ENCODE peak calls at places on chromosome 4, in nine cellular contexts. One of them, this sample, is unnamed.

GRCh38 chr4:14868426-14868825 is 133.9 kb upstream of the CPEB2 start:
- DNase-seq in upper lobe of right lung: no peak
- DNase-seq in PC-9: no peak
- DNase-seq in fibroblast of mammary gland: no peak
- DNase-seq in cardiac muscle cell: no peak
- DNase-seq in WTC11: no peak
- DNase-seq in body of pancreas: no peak
- DNase-seq in AG04450: no peak
- DNase-seq in pancreas: no peak
- DNase-seq in this sample: no peak

GRCh38 chr4:154082760-154083530 is 294.1 kb upstream of the SFRP2 start:
- DNase-seq in upper lobe of right lung: no peak
- DNase-seq in PC-9: no peak
- DNase-seq in cardiac muscle cell: no peak
- DNase-seq in fibroblast of mammary gland: peak; percentile 64
- DNase-seq in body of pancreas: no peak
- DNase-seq in pancreas: no peak
- DNase-seq in AG04450: no peak
- DNase-seq in WTC11: peak; percentile 58
- DNase-seq in this sample: no peak

GRCh38 chr4:118033148-118034060 is 882 bp upstream of the NDST3 start:
- DNase-seq in body of pancreas: peak; percentile 41
- DNase-seq in pancreas: peak; percentile 21
- DNase-seq in fibroblast of mammary gland: peak; percentile 21
- DNase-seq in WTC11: peak; percentile 76
- DNase-seq in cardiac muscle cell: peak; percentile 50
- DNase-seq in PC-9: peak; percentile 48
- DNase-seq in AG04450: no peak
- DNase-seq in upper lobe of right lung: peak; percentile 77
- DNase-seq in this sample: no peak

GRCh38 chr4:87574996-87575395 is 33.3 kb upstream of the DSPP start:
- DNase-seq in WTC11: no peak
- DNase-seq in AG04450: no peak
- DNase-seq in fibroblast of mammary gland: peak; percentile 28
- DNase-seq in pancreas: no peak
- DNase-seq in PC-9: no peak
- DNase-seq in upper lobe of right lung: no peak
- DNase-seq in body of pancreas: no peak
- DNase-seq in cardiac muscle cell: peak; percentile 18
- DNase-seq in this sample: no peak

GRCh38 chr4:86810867-86811266 is 38.3 kb downstream of the SLC10A6 start:
- DNase-seq in body of pancreas: no peak
- DNase-seq in upper lobe of right lung: no peak
- DNase-seq in WTC11: no peak
- DNase-seq in AG04450: no peak
- DNase-seq in fibroblast of mammary gland: no peak
- DNase-seq in pancreas: no peak
- DNase-seq in cardiac muscle cell: no peak
- DNase-seq in PC-9: no peak
- DNase-seq in this sample: no peak

GRCh38 chr4:21856301-21856700 is 92.3 kb downstream of the KCNIP4 start:
- DNase-seq in AG04450: no peak
- DNase-seq in body of pancreas: no peak
- DNase-seq in PC-9: no peak
- DNase-seq in cardiac muscle cell: no peak
- DNase-seq in WTC11: no peak
- DNase-seq in fibroblast of mammary gland: no peak
- DNase-seq in upper lobe of right lung: no peak
- DNase-seq in pancreas: no peak
- DNase-seq in this sample: no peak

GRCh38 chr4:157996061-157996460 is 176.8 kb downstream of the GASK1B start:
- DNase-seq in PC-9: no peak
- DNase-seq in WTC11: no peak
- DNase-seq in cardiac muscle cell: no peak
- DNase-seq in pancreas: no peak
- DNase-seq in upper lobe of right lung: no peak
- DNase-seq in AG04450: no peak
- DNase-seq in body of pancreas: no peak
- DNase-seq in fibroblast of mammary gland: no peak
- DNase-seq in this sample: no peak

GRCh38 chr4:127809173-127809800 is 27.2 kb downstream of the HSPA4L start:
- DNase-seq in pancreas: no peak
- DNase-seq in upper lobe of right lung: no peak
- DNase-seq in fibroblast of mammary gland: peak; percentile 8
- DNase-seq in cardiac muscle cell: peak; percentile 35
- DNase-seq in AG04450: no peak
- DNase-seq in PC-9: no peak
- DNase-seq in body of pancreas: no peak
- DNase-seq in WTC11: no peak
- DNase-seq in this sample: no peak

GRCh38 chr4:177479063-177479462 is 36.8 kb upstream of the AGA start:
- DNase-seq in AG04450: no peak
- DNase-seq in fibroblast of mammary gland: no peak
- DNase-seq in WTC11: no peak
- DNase-seq in pancreas: no peak
- DNase-seq in PC-9: no peak
- DNase-seq in upper lobe of right lung: no peak
- DNase-seq in cardiac muscle cell: no peak
- DNase-seq in body of pancreas: no peak
- DNase-seq in this sample: no peak

GRCh38 chr4:168647976-168648375 is 151.1 kb downstream of the PALLD start:
- DNase-seq in AG04450: no peak
- DNase-seq in upper lobe of right lung: no peak
- DNase-seq in WTC11: no peak
- DNase-seq in fibroblast of mammary gland: no peak
- DNase-seq in cardiac muscle cell: no peak
- DNase-seq in PC-9: no peak
- DNase-seq in body of pancreas: no peak
- DNase-seq in pancreas: no peak
- DNase-seq in this sample: no peak

GRCh38 chr4:101191302-101192098 is 155.8 kb downstream of the PPP3CA start:
- DNase-seq in fibroblast of mammary gland: peak; percentile 94
- DNase-seq in WTC11: peak; percentile 28
- DNase-seq in body of pancreas: peak; percentile 74
- DNase-seq in PC-9: no peak
- DNase-seq in pancreas: peak; percentile 87
- DNase-seq in upper lobe of right lung: peak; percentile 62
- DNase-seq in AG04450: peak; percentile 36
- DNase-seq in cardiac muscle cell: peak; percentile 96
- DNase-seq in this sample: no peak

GRCh38 chr4:98293089-98293887 is 32.1 kb downstream of the RAP1GDS1 start:
- DNase-seq in upper lobe of right lung: no peak
- DNase-seq in body of pancreas: no peak
- DNase-seq in AG04450: no peak
- DNase-seq in fibroblast of mammary gland: no peak
- DNase-seq in cardiac muscle cell: peak; percentile 63
- DNase-seq in pancreas: no peak
- DNase-seq in WTC11: no peak
- DNase-seq in PC-9: no peak
- DNase-seq in this sample: no peak

GRCh38 chr4:86279247-86279960 is 80.4 kb downstream of the MAPK10 start:
- DNase-seq in AG04450: no peak
- DNase-seq in body of pancreas: no peak
- DNase-seq in upper lobe of right lung: no peak
- DNase-seq in WTC11: no peak
- DNase-seq in fibroblast of mammary gland: no peak
- DNase-seq in cardiac muscle cell: no peak
- DNase-seq in pancreas: no peak
- DNase-seq in PC-9: no peak
- DNase-seq in this sample: no peak

GRCh38 chr4:77306496-77306895 is 149.5 kb downstream of the CCNG2 start:
- DNase-seq in cardiac muscle cell: no peak
- DNase-seq in upper lobe of right lung: no peak
- DNase-seq in fibroblast of mammary gland: no peak
- DNase-seq in pancreas: peak; percentile 18
- DNase-seq in WTC11: no peak
- DNase-seq in AG04450: no peak
- DNase-seq in PC-9: no peak
- DNase-seq in body of pancreas: no peak
- DNase-seq in this sample: no peak

GRCh38 chr4:155403886-155404285 is 27.1 kb upstream of the MAP9 start:
- DNase-seq in cardiac muscle cell: peak; percentile 75
- DNase-seq in upper lobe of right lung: no peak
- DNase-seq in pancreas: no peak
- DNase-seq in WTC11: no peak
- DNase-seq in fibroblast of mammary gland: peak; percentile 68
- DNase-seq in PC-9: no peak
- DNase-seq in body of pancreas: no peak
- DNase-seq in AG04450: no peak
- DNase-seq in this sample: no peak

GRCh38 chr4:42404001-42404400 is 6.7 kb downstream of the SHISA3 start:
- DNase-seq in cardiac muscle cell: no peak
- DNase-seq in AG04450: no peak
- DNase-seq in WTC11: peak; percentile 40
- DNase-seq in pancreas: no peak
- DNase-seq in fibroblast of mammary gland: no peak
- DNase-seq in body of pancreas: no peak
- DNase-seq in upper lobe of right lung: no peak
- DNase-seq in PC-9: no peak
- DNase-seq in this sample: no peak
- TF ChIP-seq CTCF in cardiac muscle cell: peak; percentile 13
- TF ChIP-seq CTCF in AG04450: no peak
- TF ChIP-seq CTCF in WTC11: peak; percentile 56
- TF ChIP-seq CTCF in pancreas: no peak
- TF ChIP-seq CTCF in fibroblast of mammary gland: no peak
- TF ChIP-seq CTCF in body of pancreas: no peak
- TF ChIP-seq CTCF in upper lobe of right lung: no peak
- TF ChIP-seq CTCF in PC-9: no peak
- TF ChIP-seq CTCF in this sample: no peak

DNA sequence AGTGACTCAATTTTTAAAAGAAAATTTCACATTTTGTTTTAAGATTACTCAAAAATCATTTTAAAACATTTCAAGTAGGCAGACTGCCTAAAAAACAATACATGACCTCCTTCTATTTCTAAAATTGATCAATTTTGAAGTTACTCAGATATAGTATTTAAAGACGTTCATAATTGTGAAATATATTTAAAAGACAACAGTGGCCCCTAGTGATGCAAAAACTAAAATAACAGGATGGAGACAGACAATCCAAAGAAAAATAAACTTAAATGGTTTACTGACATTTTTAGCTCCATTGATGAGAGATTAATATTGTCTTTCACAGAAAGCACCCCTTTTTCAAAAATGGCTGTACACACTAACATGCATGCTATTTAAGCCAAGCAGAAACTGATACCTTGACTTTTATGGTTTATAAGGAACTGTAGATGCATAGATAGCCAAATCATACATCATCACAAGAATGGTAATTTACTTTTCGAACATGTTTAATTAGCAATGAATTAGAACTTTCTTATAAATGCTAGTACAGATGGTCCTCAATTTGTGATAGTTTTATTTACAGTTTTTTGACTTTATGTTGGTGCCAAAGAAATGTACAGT is 69.8 kb upstream of the FAT4 start:
- DNase-seq in pancreas: no peak
- DNase-seq in AG04450: no peak
- DNase-seq in body of pancreas: no peak
- DNase-seq in PC-9: no peak
- DNase-seq in WTC11: no peak
- DNase-seq in fibroblast of mammary gland: peak; percentile 43
- DNase-seq in upper lobe of right lung: no peak
- DNase-seq in cardiac muscle cell: peak; percentile 57
- DNase-seq in this sample: no peak
- TF ChIP-seq CTCF in pancreas: peak; percentile 32
- TF ChIP-seq CTCF in AG04450: peak; percentile 43
- TF ChIP-seq CTCF in body of pancreas: no peak
- TF ChIP-seq CTCF in PC-9: peak; percentile 73
- TF ChIP-seq CTCF in WTC11: no peak
- TF ChIP-seq CTCF in fibroblast of mammary gland: peak; percentile 39
- TF ChIP-seq CTCF in upper lobe of right lung: peak; percentile 42
- TF ChIP-seq CTCF in cardiac muscle cell: peak; percentile 42
- TF ChIP-seq CTCF in this sample: no peak

GRCh38 chr4:149176019-149176418 is 639.6 kb downstream of the IQCM start:
- DNase-seq in AG04450: no peak
- DNase-seq in upper lobe of right lung: peak; percentile 84
- DNase-seq in PC-9: peak; percentile 64
- DNase-seq in fibroblast of mammary gland: no peak
- DNase-seq in body of pancreas: no peak
- DNase-seq in pancreas: no peak
- DNase-seq in WTC11: peak; percentile 25
- DNase-seq in cardiac muscle cell: no peak
- DNase-seq in this sample: no peak

GRCh38 chr4:149168645-149169044 is 647.0 kb downstream of the IQCM start:
- DNase-seq in AG04450: no peak
- DNase-seq in WTC11: no peak
- DNase-seq in body of pancreas: no peak
- DNase-seq in fibroblast of mammary gland: no peak
- DNase-seq in upper lobe of right lung: no peak
- DNase-seq in pancreas: no peak
- DNase-seq in cardiac muscle cell: peak; percentile 11
- DNase-seq in PC-9: no peak
- DNase-seq in this sample: no peak

GRCh38 chr4:149175549-149175948 is 640.1 kb downstream of the IQCM start:
- DNase-seq in WTC11: no peak
- DNase-seq in pancreas: no peak
- DNase-seq in upper lobe of right lung: no peak
- DNase-seq in body of pancreas: no peak
- DNase-seq in fibroblast of mammary gland: no peak
- DNase-seq in PC-9: no peak
- DNase-seq in cardiac muscle cell: no peak
- DNase-seq in AG04450: no peak
- DNase-seq in this sample: no peak

GRCh38 chr4:149173241-149174013 is 642.2 kb downstream of the IQCM start:
- DNase-seq in AG04450: no peak
- DNase-seq in body of pancreas: no peak
- DNase-seq in WTC11: no peak
- DNase-seq in PC-9: no peak
- DNase-seq in upper lobe of right lung: no peak
- DNase-seq in pancreas: no peak
- DNase-seq in cardiac muscle cell: no peak
- DNase-seq in fibroblast of mammary gland: peak; percentile 44
- DNase-seq in this sample: no peak
- TF ChIP-seq CTCF in AG04450: no peak
- TF ChIP-seq CTCF in body of pancreas: no peak
- TF ChIP-seq CTCF in WTC11: no peak
- TF ChIP-seq CTCF in PC-9: no peak
- TF ChIP-seq CTCF in upper lobe of right lung: no peak
- TF ChIP-seq CTCF in pancreas: no peak
- TF ChIP-seq CTCF in cardiac muscle cell: no peak
- TF ChIP-seq CTCF in fibroblast of mammary gland: no peak
- TF ChIP-seq CTCF in this sample: no peak

DNA sequence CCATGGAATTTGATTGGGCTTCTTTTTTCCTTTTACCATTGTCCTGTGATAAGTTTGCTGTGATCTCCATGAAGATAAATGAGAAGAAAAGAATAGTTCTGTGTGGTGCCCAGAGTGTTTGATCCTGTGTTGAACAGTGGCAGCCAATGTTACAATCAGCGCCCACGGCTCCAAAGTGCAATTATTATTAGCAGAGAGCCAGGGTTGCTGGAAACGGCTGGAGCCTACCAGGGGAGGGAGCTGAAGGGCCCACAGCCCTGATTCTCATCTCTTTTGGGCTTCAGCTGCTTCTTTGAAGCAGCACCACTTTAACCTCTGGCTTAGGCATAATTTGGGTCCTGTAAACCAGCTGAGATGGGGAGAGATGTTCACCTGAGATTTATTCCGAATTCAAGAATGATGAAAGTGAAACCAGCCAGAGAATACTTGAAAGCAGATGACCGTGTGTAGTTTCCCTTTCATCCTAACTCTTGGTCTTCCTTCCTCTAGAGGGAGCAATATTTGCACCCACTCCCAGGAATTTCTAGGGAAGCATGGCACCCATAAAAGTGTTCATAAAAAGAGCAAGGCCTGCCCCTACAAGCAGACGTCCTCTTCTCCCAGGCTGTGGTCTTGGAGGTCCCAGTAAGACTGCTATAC is 298.3 kb downstream of the EVC2 start:
- DNase-seq in upper lobe of right lung: no peak
- DNase-seq in WTC11: no peak
- DNase-seq in cardiac muscle cell: no peak
- DNase-seq in fibroblast of mammary gland: no peak
- DNase-seq in PC-9: no peak
- DNase-seq in pancreas: no peak
- DNase-seq in body of pancreas: no peak
- DNase-seq in AG04450: no peak
- DNase-seq in this sample: no peak
- TF ChIP-seq CTCF in upper lobe of right lung: no peak
- TF ChIP-seq CTCF in WTC11: no peak
- TF ChIP-seq CTCF in cardiac muscle cell: no peak
- TF ChIP-seq CTCF in fibroblast of mammary gland: no peak
- TF ChIP-seq CTCF in PC-9: no peak
- TF ChIP-seq CTCF in pancreas: no peak
- TF ChIP-seq CTCF in body of pancreas: no peak
- TF ChIP-seq CTCF in AG04450: peak; percentile 27
- TF ChIP-seq CTCF in this sample: no peak